ENCODE peak calls at places on chromosomes 2 and 18, in eight cellular contexts. One of them, this sample, is unnamed.

GRCh38 chr2:174664084-174664759 is 66.6 kb upstream of the WIPF1 start:
- DNase-seq in fibroblast of villous mesenchyme: no peak
- DNase-seq in BE2C: no peak
- DNase-seq in body of pancreas: no peak
- DNase-seq in astrocyte of the spinal cord: no peak
- DNase-seq in lower lobe of right lung: no peak
- DNase-seq in GM23338: no peak
- DNase-seq in BJ: no peak
- DNase-seq in this sample: no peak

GRCh38 chr2:204195498-204195897 is 258.9 kb downstream of the ICOS start:
- DNase-seq in fibroblast of villous mesenchyme: no peak
- DNase-seq in BE2C: peak
- DNase-seq in body of pancreas: no peak
- DNase-seq in astrocyte of the spinal cord: no peak
- DNase-seq in lower lobe of right lung: no peak
- DNase-seq in GM23338: no peak
- DNase-seq in BJ: no peak
- DNase-seq in this sample: no peak

GRCh38 chr2:170930132-170931109 is 1.4 kb downstream of the GORASP2 start:
- DNase-seq in fibroblast of villous mesenchyme: peak
- DNase-seq in BE2C: no peak
- DNase-seq in body of pancreas: peak
- DNase-seq in astrocyte of the spinal cord: peak
- DNase-seq in lower lobe of right lung: no peak
- DNase-seq in GM23338: peak
- DNase-seq in BJ: no peak
- DNase-seq in this sample: peak

GRCh38 chr2:25505630-25506029 is 163.9 kb upstream of the DNMT3A start:
- DNase-seq in fibroblast of villous mesenchyme: no peak
- DNase-seq in BE2C: no peak
- DNase-seq in body of pancreas: no peak
- DNase-seq in astrocyte of the spinal cord: peak
- DNase-seq in lower lobe of right lung: no peak
- DNase-seq in GM23338: no peak
- DNase-seq in BJ: no peak
- DNase-seq in this sample: no peak

GRCh38 chr2:127386764-127387654 is 766 bp downstream of the MAP3K2 start:
- DNase-seq in fibroblast of villous mesenchyme: peak
- DNase-seq in BE2C: peak
- DNase-seq in body of pancreas: peak
- DNase-seq in astrocyte of the spinal cord: peak
- DNase-seq in lower lobe of right lung: peak
- DNase-seq in GM23338: peak
- DNase-seq in BJ: no peak
- DNase-seq in this sample: peak

GRCh38 chr2:8090748-8091700 is 590.8 kb upstream of the ID2 start:
- DNase-seq in fibroblast of villous mesenchyme: peak
- DNase-seq in BE2C: peak
- DNase-seq in body of pancreas: peak
- DNase-seq in astrocyte of the spinal cord: peak
- DNase-seq in lower lobe of right lung: peak
- DNase-seq in GM23338: no peak
- DNase-seq in BJ: peak
- DNase-seq in this sample: peak

GRCh38 chr18:79915161-79916127 is 36.0 kb downstream of the SLC66A2 start:
- DNase-seq in fibroblast of villous mesenchyme: no peak
- DNase-seq in BE2C: no peak
- DNase-seq in body of pancreas: peak
- DNase-seq in astrocyte of the spinal cord: no peak
- DNase-seq in lower lobe of right lung: peak
- DNase-seq in GM23338: peak
- DNase-seq in BJ: no peak
- DNase-seq in this sample: no peak

GRCh38 chr18:9742588-9743131 is 34.6 kb downstream of the RAB31 start:
- DNase-seq in fibroblast of villous mesenchyme: peak
- DNase-seq in BE2C: no peak
- DNase-seq in body of pancreas: no peak
- DNase-seq in astrocyte of the spinal cord: peak
- DNase-seq in lower lobe of right lung: no peak
- DNase-seq in GM23338: no peak
- DNase-seq in BJ: no peak
- DNase-seq in this sample: no peak

GRCh38 chr2:77552956-77553355 is 30.8 kb upstream of the LRRTM4 start:
- DNase-seq in fibroblast of villous mesenchyme: no peak
- DNase-seq in BE2C: peak
- DNase-seq in body of pancreas: no peak
- DNase-seq in astrocyte of the spinal cord: peak
- DNase-seq in lower lobe of right lung: no peak
- DNase-seq in GM23338: no peak
- DNase-seq in BJ: no peak
- DNase-seq in this sample: peak

GRCh38 chr2:120001461-120001860 is 11.4 kb upstream of the EPB41L5 start:
- DNase-seq in fibroblast of villous mesenchyme: no peak
- DNase-seq in BE2C: no peak
- DNase-seq in body of pancreas: no peak
- DNase-seq in astrocyte of the spinal cord: no peak
- DNase-seq in lower lobe of right lung: no peak
- DNase-seq in GM23338: no peak
- DNase-seq in BJ: no peak
- DNase-seq in this sample: no peak

GRCh38 chr2:207202645-207203044 is 36.9 kb upstream of the KLF7 start:
- DNase-seq in fibroblast of villous mesenchyme: peak
- DNase-seq in BE2C: no peak
- DNase-seq in body of pancreas: no peak
- DNase-seq in astrocyte of the spinal cord: peak
- DNase-seq in lower lobe of right lung: no peak
- DNase-seq in GM23338: peak
- DNase-seq in BJ: no peak
- DNase-seq in this sample: no peak

GRCh38 chr2:6776125-6776524 is 89.6 kb downstream of the CMPK2 start:
- DNase-seq in fibroblast of villous mesenchyme: no peak
- DNase-seq in BE2C: no peak
- DNase-seq in body of pancreas: no peak
- DNase-seq in astrocyte of the spinal cord: no peak
- DNase-seq in lower lobe of right lung: no peak
- DNase-seq in GM23338: no peak
- DNase-seq in BJ: no peak
- DNase-seq in this sample: no peak

GRCh38 chr2:173654146-173654895 is 299.6 kb downstream of the CDCA7 start:
- DNase-seq in fibroblast of villous mesenchyme: no peak
- DNase-seq in BE2C: no peak
- DNase-seq in body of pancreas: no peak
- DNase-seq in astrocyte of the spinal cord: no peak
- DNase-seq in lower lobe of right lung: no peak
- DNase-seq in GM23338: peak
- DNase-seq in BJ: no peak
- DNase-seq in this sample: no peak

GRCh38 chr2:7097353-7097895 is 180.2 kb downstream of the RNF144A start:
- DNase-seq in fibroblast of villous mesenchyme: peak
- DNase-seq in BE2C: peak
- DNase-seq in body of pancreas: peak
- DNase-seq in astrocyte of the spinal cord: peak
- DNase-seq in lower lobe of right lung: peak
- DNase-seq in GM23338: peak
- DNase-seq in BJ: no peak
- DNase-seq in this sample: peak

GRCh38 chr2:159290289-159290907 is 3.9 kb upstream of the WDSUB1 start:
- DNase-seq in fibroblast of villous mesenchyme: peak
- DNase-seq in BE2C: no peak
- DNase-seq in body of pancreas: no peak
- DNase-seq in astrocyte of the spinal cord: peak
- DNase-seq in lower lobe of right lung: no peak
- DNase-seq in GM23338: no peak
- DNase-seq in BJ: peak
- DNase-seq in this sample: no peak

GRCh38 chr2:85606116-85606455 is 3.6 kb upstream of the TMEM150A start:
- DNase-seq in fibroblast of villous mesenchyme: no peak
- DNase-seq in BE2C: no peak
- DNase-seq in body of pancreas: no peak
- DNase-seq in astrocyte of the spinal cord: no peak
- DNase-seq in lower lobe of right lung: no peak
- DNase-seq in GM23338: no peak
- DNase-seq in BJ: no peak
- DNase-seq in this sample: no peak

GRCh38 chr18:3624818-3625716 is 175.1 kb downstream of the TGIF1 start:
- DNase-seq in fibroblast of villous mesenchyme: peak
- DNase-seq in BE2C: no peak
- DNase-seq in body of pancreas: no peak
- DNase-seq in astrocyte of the spinal cord: peak
- DNase-seq in lower lobe of right lung: no peak
- DNase-seq in GM23338: peak
- DNase-seq in BJ: peak
- DNase-seq in this sample: no peak

GRCh38 chr2:112317303-112318158 is 42.1 kb downstream of the ZC3H6 start:
- DNase-seq in fibroblast of villous mesenchyme: peak
- DNase-seq in BE2C: no peak
- DNase-seq in body of pancreas: no peak
- DNase-seq in astrocyte of the spinal cord: no peak
- DNase-seq in lower lobe of right lung: no peak
- DNase-seq in GM23338: no peak
- DNase-seq in BJ: no peak
- DNase-seq in this sample: no peak

GRCh38 chr2:229245013-229245412 is 26.1 kb downstream of the PID1 start:
- DNase-seq in fibroblast of villous mesenchyme: no peak
- DNase-seq in BE2C: no peak
- DNase-seq in body of pancreas: no peak
- DNase-seq in astrocyte of the spinal cord: no peak
- DNase-seq in lower lobe of right lung: no peak
- DNase-seq in GM23338: peak
- DNase-seq in BJ: no peak
- DNase-seq in this sample: no peak

GRCh38 chr2:144390424-144391020 is 129.4 kb downstream of the ZEB2 start:
- DNase-seq in fibroblast of villous mesenchyme: no peak
- DNase-seq in BE2C: no peak
- DNase-seq in body of pancreas: no peak
- DNase-seq in astrocyte of the spinal cord: peak
- DNase-seq in lower lobe of right lung: no peak
- DNase-seq in GM23338: no peak
- DNase-seq in BJ: no peak
- DNase-seq in this sample: no peak

GRCh38 chr2:144389151-144389929 is 130.6 kb downstream of the ZEB2 start:
- DNase-seq in fibroblast of villous mesenchyme: no peak
- DNase-seq in BE2C: no peak
- DNase-seq in body of pancreas: peak
- DNase-seq in astrocyte of the spinal cord: no peak
- DNase-seq in lower lobe of right lung: peak
- DNase-seq in GM23338: peak
- DNase-seq in BJ: no peak
- DNase-seq in this sample: no peak

DNA sequence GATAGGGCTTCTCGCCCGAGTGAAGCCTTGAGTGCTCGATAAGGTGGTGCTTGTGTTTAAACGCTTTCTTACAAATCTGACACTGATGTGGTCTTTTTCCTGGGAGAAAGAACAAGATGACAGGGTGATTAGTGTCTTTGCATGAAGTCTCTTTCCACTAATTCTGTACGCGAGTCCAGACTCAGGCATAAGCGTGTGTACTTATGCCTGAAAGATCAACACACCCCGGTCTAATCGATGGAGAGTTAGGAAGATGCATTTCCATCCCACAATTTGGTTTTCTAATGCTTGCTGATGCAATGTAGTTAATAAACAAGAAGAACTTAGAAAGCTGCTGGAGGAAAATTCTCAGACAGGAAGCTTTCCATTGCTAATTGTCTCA is 130.0 kb downstream of the ZEB2 start:
- DNase-seq in fibroblast of villous mesenchyme: no peak
- DNase-seq in BE2C: no peak
- DNase-seq in body of pancreas: no peak
- DNase-seq in astrocyte of the spinal cord: no peak
- DNase-seq in lower lobe of right lung: no peak
- DNase-seq in GM23338: no peak
- DNase-seq in BJ: no peak
- DNase-seq in this sample: no peak
- H3K4me3 ChIP-seq in fibroblast of villous mesenchyme: no peak
- H3K4me3 ChIP-seq in BE2C: no peak
- H3K4me3 ChIP-seq in body of pancreas: peak
- H3K4me3 ChIP-seq in astrocyte of the spinal cord: no peak
- H3K4me3 ChIP-seq in lower lobe of right lung: peak
- H3K4me3 ChIP-seq in GM23338: peak
- H3K4me3 ChIP-seq in BJ: no peak
- H3K4me3 ChIP-seq in this sample: no peak

DNA sequence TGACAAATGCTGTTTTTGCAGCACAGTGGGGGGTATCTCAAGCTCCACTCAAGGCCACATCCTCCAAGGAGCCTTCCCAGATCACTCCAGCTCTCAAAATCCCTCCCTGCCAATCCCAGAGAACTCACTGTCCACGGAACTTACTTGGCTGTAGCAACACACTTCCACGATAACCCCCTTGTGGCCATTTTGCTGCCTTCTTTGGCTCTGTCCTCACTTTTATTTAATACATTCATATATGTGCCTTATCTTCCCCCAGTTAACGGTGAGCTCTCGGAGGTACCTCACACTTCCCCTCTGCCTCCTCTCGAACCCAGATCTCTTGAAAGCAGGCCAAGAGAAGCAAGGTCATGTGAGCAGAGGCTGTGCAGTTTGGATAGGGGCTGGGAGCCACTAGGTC is 122.3 kb downstream of the TNS1 start:
- DNase-seq in fibroblast of villous mesenchyme: no peak
- DNase-seq in BE2C: no peak
- DNase-seq in body of pancreas: no peak
- DNase-seq in astrocyte of the spinal cord: no peak
- DNase-seq in lower lobe of right lung: no peak
- DNase-seq in GM23338: no peak
- DNase-seq in BJ: no peak
- DNase-seq in this sample: no peak
- TF ChIP-seq CTCF in fibroblast of villous mesenchyme: no peak
- TF ChIP-seq CTCF in BE2C: no peak
- TF ChIP-seq CTCF in body of pancreas: no peak
- TF ChIP-seq CTCF in astrocyte of the spinal cord: peak
- TF ChIP-seq CTCF in lower lobe of right lung: no peak
- TF ChIP-seq CTCF in GM23338: no peak
- TF ChIP-seq CTCF in BJ: no peak
- TF ChIP-seq CTCF in this sample: no peak

GRCh38 chr2:241110089-241110606 is 8.1 kb upstream of the MTERF4 start:
- DNase-seq in fibroblast of villous mesenchyme: no peak
- DNase-seq in BE2C: no peak
- DNase-seq in body of pancreas: no peak
- DNase-seq in astrocyte of the spinal cord: no peak
- DNase-seq in lower lobe of right lung: no peak
- DNase-seq in GM23338: no peak
- DNase-seq in BJ: no peak
- DNase-seq in this sample: no peak
- H3K4me3 ChIP-seq in fibroblast of villous mesenchyme: no peak
- H3K4me3 ChIP-seq in BE2C: no peak
- H3K4me3 ChIP-seq in body of pancreas: no peak
- H3K4me3 ChIP-seq in astrocyte of the spinal cord: no peak
- H3K4me3 ChIP-seq in lower lobe of right lung: no peak
- H3K4me3 ChIP-seq in GM23338: no peak
- H3K4me3 ChIP-seq in BJ: no peak
- H3K4me3 ChIP-seq in this sample: no peak

DNA sequence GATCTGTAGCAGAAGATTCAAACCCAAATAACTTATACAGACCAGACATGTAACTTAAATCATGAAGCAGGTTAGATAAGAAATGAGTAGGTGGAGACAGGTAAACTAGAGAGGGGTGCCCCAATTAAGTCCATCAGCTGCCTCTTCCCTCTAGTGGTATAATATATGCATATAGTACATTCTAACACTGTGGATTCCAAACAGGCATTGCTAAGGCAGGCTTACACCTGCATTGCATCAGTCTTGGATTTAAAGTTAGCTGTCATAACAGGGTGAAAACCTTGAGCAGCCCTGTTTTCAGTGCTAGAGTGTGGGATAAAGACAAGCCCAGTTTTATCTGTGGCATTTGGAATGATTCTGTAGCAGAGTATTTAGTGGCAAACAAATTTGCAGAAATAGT is 63.4 kb downstream of the NYAP2 start:
- DNase-seq in fibroblast of villous mesenchyme: no peak
- DNase-seq in BE2C: no peak
- DNase-seq in body of pancreas: no peak
- DNase-seq in astrocyte of the spinal cord: no peak
- DNase-seq in lower lobe of right lung: no peak
- DNase-seq in GM23338: no peak
- DNase-seq in BJ: no peak
- DNase-seq in this sample: no peak
- TF ChIP-seq CTCF in fibroblast of villous mesenchyme: no peak
- TF ChIP-seq CTCF in BE2C: peak
- TF ChIP-seq CTCF in body of pancreas: no peak
- TF ChIP-seq CTCF in astrocyte of the spinal cord: no peak
- TF ChIP-seq CTCF in lower lobe of right lung: no peak
- TF ChIP-seq CTCF in GM23338: no peak
- TF ChIP-seq CTCF in BJ: no peak
- TF ChIP-seq CTCF in this sample: no peak

This sample was measured in WERI-Rb-1.